ENCODE peak calls at places on chromosomes 16 and 17, in four cellular contexts. H, L, G and I are unnamed samples. For H3K4me1, the result is how much of the 10 kb centered on the place peaks cover.

GRCh38 chr17:72383053-72383847 is 262.4 kb downstream of the SOX9 start:
- DNase-seq in G (no peak), H (no peak), L (no peak), I (no peak)

GRCh38 chr17:46777943-46778915 is 40.3 kb downstream of the WNT3 start:
- DNase-seq in H (peak), G (no peak), L (no peak), I (no peak)

GRCh38 chr17:30950669-30951399 is 20.0 kb upstream of the RNF135 start:
- DNase-seq in L (peak), H (peak), G (no peak), I (peak)

GRCh38 chr17:80101946-80102706 is 745 bp downstream of the GAA start:
- DNase-seq in G (no peak), H (no peak), L (no peak), I (no peak)

GRCh38 chr17:42422412-42422957 is 571 bp downstream of the CAVIN1 start:
- DNase-seq in L (no peak), G (no peak), H (peak), I (no peak)

GRCh38 chr17:74957935-74958549 is 14.5 kb downstream of the HID1 start:
- DNase-seq in G (peak), H (peak), L (peak), I (peak)

GRCh38 chr17:9557846-9558245 is 17.8 kb downstream of the STX8 start:
- DNase-seq in L (no peak), G (no peak), H (no peak), I (no peak)

GRCh38 chr17:41278176-41278955 is 2.9 kb downstream of the KRTAP9-7 start:
- DNase-seq in L (no peak), H (no peak), G (no peak), I (no peak)

GRCh38 chr17:50265690-50266306 is 8.5 kb upstream of the TMEM92 start:
- DNase-seq in H (no peak), G (no peak), L (no peak), I (peak)

GRCh38 chr16:88558457-88559442 is 11.5 kb upstream of the ZC3H18 start:
- DNase-seq in L (peak), G (no peak), H (peak), I (peak)

GRCh38 chr17:41919840-41920579 is 1.3 kb upstream of the ACLY start:
- DNase-seq in H (peak), L (no peak), G (no peak), I (peak)

GRCh38 chr16:11201498-11202259 is 54.3 kb downstream of the SOCS1 start:
- DNase-seq in L (no peak), G (no peak), H (no peak), I (no peak)

GRCh38 chr16:88383401-88384221 is 852 bp downstream of the ZNF469 start:
- DNase-seq in G (no peak), H (peak), L (no peak), I (peak)

GRCh38 chr16:53530046-53530445 is 27.0 kb upstream of the AKTIP start:
- DNase-seq in L (no peak), G (no peak), H (no peak), I (no peak)

GRCh38 chr16:85986931-85987749 is 88.2 kb downstream of the IRF8 start:
- DNase-seq in G (no peak), H (no peak), L (peak), I (no peak)

GRCh38 chr17:31122746-31123145 is 28.0 kb downstream of the NF1 start:
- DNase-seq in L (no peak), G (no peak), H (no peak), I (no peak)

GRCh38 chr16:12061336-12062055 is 85.0 kb downstream of the SNX29 start:
- DNase-seq in L (no peak), G (no peak), H (no peak), I (no peak)

GRCh38 chr17:4329838-4330237 is 36.6 kb downstream of the UBE2G1 start:
- DNase-seq in G (no peak), L (no peak), H (peak), I (no peak)

GRCh38 chr17:55567240-55568216 is 56.3 kb upstream of the SMIM36 start:
- DNase-seq in H (no peak), L (no peak), G (no peak), I (peak)

GRCh38 chr16:64409762-64410161 is 712.1 kb downstream of the CDH11 start:
- DNase-seq in G (no peak), H (no peak), L (no peak), I (peak)
- H3K4me1 ChIP-seq in G (under half), H (under half), L (under half), I (under half)

GRCh38 chr16:73154063-73154870 is 106.3 kb upstream of the ZFHX3 start:
- DNase-seq in G (no peak), H (no peak), L (no peak), I (peak)
- H3K27ac ChIP-seq in G (peak), H (no peak), L (peak), I (no peak)

GRCh38 chr17:10793256-10793655 is 10.6 kb downstream of the TMEM238L start:
- DNase-seq in L (no peak), G (no peak), H (no peak), I (no peak)

GRCh38 chr17:10787306-10788020 is 16.4 kb downstream of the TMEM238L start:
- DNase-seq in L (no peak), H (no peak), G (no peak), I (no peak)

GRCh38 chr17:10792156-10792555 is 11.7 kb downstream of the TMEM238L start:
- DNase-seq in L (peak), H (no peak), G (no peak), I (no peak)

GRCh38 chr17:10789694-10790271 is 14.1 kb downstream of the TMEM238L start:
- DNase-seq in L (no peak), G (no peak), H (no peak), I (no peak)

GRCh38 chr17:10790491-10791401 is 13.2 kb downstream of the TMEM238L start:
- DNase-seq in H (no peak), G (no peak), L (peak), I (no peak)
- TF ChIP-seq POLR2A in H (no peak), G (no peak), L (peak), I (no peak)

DNA sequence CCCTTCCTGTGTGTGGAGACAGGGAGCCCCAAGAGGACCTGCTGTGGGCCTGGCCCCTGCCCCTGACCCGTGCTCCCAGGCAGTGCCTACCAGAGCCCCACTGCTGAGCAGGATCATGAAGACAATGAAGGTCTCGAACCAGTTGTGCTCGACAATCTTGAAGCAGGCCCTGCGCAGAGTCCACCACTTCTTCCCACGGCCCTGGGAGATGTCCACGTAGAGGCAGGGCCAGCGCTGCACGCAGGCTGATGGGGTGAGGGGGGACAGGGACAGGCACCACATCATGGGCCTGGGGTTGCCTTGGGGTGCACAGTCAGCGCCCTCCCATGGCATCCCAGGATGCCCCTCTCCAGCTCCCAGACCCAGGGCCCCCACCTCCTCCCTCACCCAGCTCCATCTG is 16.4 kb upstream of the CD79B start:
- DNase-seq in H (no peak), L (no peak), G (no peak), I (no peak)
- H3K4me1 ChIP-seq in H (under half), L (under half), G (under half), I (under half)